ENCODE peak calls at places on chromosome 21, in five cellular contexts. One of them, this sample, is unnamed.

GRCh38 chr21:16891821-16892220 is 621.0 kb upstream of the CXADR start:
- DNase-seq in HepG2: no peak
- DNase-seq in GM12878: no peak
- DNase-seq in K562: no peak
- DNase-seq in H1: no peak
- DNase-seq in this sample: no peak

GRCh38 chr21:25898671-25899070 is 163.9 kb downstream of the GABPA start:
- DNase-seq in HepG2: no peak
- DNase-seq in GM12878: no peak
- DNase-seq in K562: no peak
- DNase-seq in H1: no peak
- DNase-seq in this sample: no peak

GRCh38 chr21:43609501-43610340 is 49.6 kb downstream of the HSF2BP start:
- DNase-seq in HepG2: peak; percentile 89
- DNase-seq in GM12878: no peak
- DNase-seq in K562: no peak
- DNase-seq in H1: no peak
- DNase-seq in this sample: peak; percentile 87

GRCh38 chr21:30194701-30195299 is 21.1 kb downstream of the CLDN8 start:
- DNase-seq in HepG2: peak; percentile 10
- DNase-seq in GM12878: no peak
- DNase-seq in K562: peak; percentile 38
- DNase-seq in H1: no peak
- DNase-seq in this sample: peak; percentile 20

GRCh38 chr21:38863843-38864363 is 58.2 kb downstream of the ETS2 start:
- DNase-seq in HepG2: no peak
- DNase-seq in GM12878: no peak
- DNase-seq in K562: no peak
- DNase-seq in H1: no peak
- DNase-seq in this sample: no peak

GRCh38 chr21:36005018-36005417 is 55.3 kb downstream of the SETD4 start:
- DNase-seq in HepG2: no peak
- DNase-seq in GM12878: no peak
- DNase-seq in K562: peak; percentile 17
- DNase-seq in H1: no peak
- DNase-seq in this sample: peak; percentile 5

GRCh38 chr21:34612557-34612956 is 2.4 kb downstream of the RCAN1 start:
- DNase-seq in HepG2: no peak
- DNase-seq in GM12878: no peak
- DNase-seq in K562: peak; percentile 35
- DNase-seq in H1: no peak
- DNase-seq in this sample: no peak

GRCh38 chr21:36698160-36699025 is 522 bp upstream of the SIM2 start:
- DNase-seq in HepG2: no peak
- DNase-seq in GM12878: no peak
- DNase-seq in K562: no peak
- DNase-seq in H1: peak; percentile 81
- DNase-seq in this sample: peak; percentile 62

GRCh38 chr21:39251326-39251725 is 62.1 kb downstream of the BRWD1 start:
- DNase-seq in HepG2: no peak
- DNase-seq in GM12878: no peak
- DNase-seq in K562: no peak
- DNase-seq in H1: no peak
- DNase-seq in this sample: no peak

GRCh38 chr21:31686272-31686913 is 26.9 kb downstream of the SOD1 start:
- DNase-seq in HepG2: no peak
- DNase-seq in GM12878: no peak
- DNase-seq in K562: no peak
- DNase-seq in H1: no peak
- DNase-seq in this sample: no peak

GRCh38 chr21:9760398-9761074 is 760.8 kb upstream of the TPTE start:
- DNase-seq in HepG2: no peak
- DNase-seq in GM12878: no peak
- DNase-seq in K562: no peak
- DNase-seq in H1: no peak
- DNase-seq in this sample: no peak

GRCh38 chr21:25188639-25189038 is 418.6 kb downstream of the MRPL39 start:
- DNase-seq in HepG2: no peak
- DNase-seq in GM12878: peak; percentile 88
- DNase-seq in K562: no peak
- DNase-seq in H1: no peak
- DNase-seq in this sample: no peak

GRCh38 chr21:44275041-44275440 is 10.6 kb upstream of the AIRE start:
- DNase-seq in HepG2: no peak
- DNase-seq in GM12878: no peak
- DNase-seq in K562: no peak
- DNase-seq in H1: no peak
- DNase-seq in this sample: no peak

GRCh38 chr21:44024895-44025353 is 12.8 kb downstream of the TRAPPC10 start:
- DNase-seq in HepG2: no peak
- DNase-seq in GM12878: no peak
- DNase-seq in K562: peak; percentile 48
- DNase-seq in H1: no peak
- DNase-seq in this sample: no peak

GRCh38 chr21:40847956-40848355 is 998 bp upstream of the DSCAM start:
- DNase-seq in HepG2: no peak
- DNase-seq in GM12878: no peak
- DNase-seq in K562: no peak
- DNase-seq in H1: no peak
- DNase-seq in this sample: no peak

GRCh38 chr21:36212513-36212780 is 55.8 kb downstream of the DOP1B start:
- DNase-seq in HepG2: no peak
- DNase-seq in GM12878: no peak
- DNase-seq in K562: no peak
- DNase-seq in H1: no peak
- DNase-seq in this sample: no peak

GRCh38 chr21:31618696-31619430 is 40.6 kb upstream of the SOD1 start:
- DNase-seq in HepG2: no peak
- DNase-seq in GM12878: no peak
- DNase-seq in K562: no peak
- DNase-seq in H1: no peak
- DNase-seq in this sample: no peak

GRCh38 chr21:39911286-39911685 is 44.0 kb downstream of the PCP4 start:
- DNase-seq in HepG2: no peak
- DNase-seq in GM12878: no peak
- DNase-seq in K562: no peak
- DNase-seq in H1: no peak
- DNase-seq in this sample: no peak

GRCh38 chr21:15992171-15992570 is 262.4 kb downstream of the USP25 start:
- DNase-seq in HepG2: no peak
- DNase-seq in GM12878: no peak
- DNase-seq in K562: no peak
- DNase-seq in H1: no peak
- DNase-seq in this sample: no peak

GRCh38 chr21:43340491-43341348 is 86.2 kb downstream of the SIK1 start:
- DNase-seq in HepG2: no peak
- DNase-seq in GM12878: no peak
- DNase-seq in K562: peak; percentile 69
- DNase-seq in H1: no peak
- DNase-seq in this sample: peak; percentile 98

GRCh38 chr21:42214921-42215320 is 4.0 kb upstream of the ABCG1 start:
- DNase-seq in HepG2: no peak
- DNase-seq in GM12878: no peak
- DNase-seq in K562: no peak
- DNase-seq in H1: no peak
- DNase-seq in this sample: no peak
- TF ChIP-seq HDAC2 in HepG2: no peak
- TF ChIP-seq HDAC2 in GM12878: no peak
- TF ChIP-seq HDAC2 in K562: no peak
- TF ChIP-seq HDAC2 in H1: no peak
- TF ChIP-seq HDAC2 in this sample: no peak

GRCh38 chr21:37817242-37817641 is 99.0 kb downstream of the KCNJ6 start:
- DNase-seq in HepG2: no peak
- DNase-seq in GM12878: no peak
- DNase-seq in K562: no peak
- DNase-seq in H1: no peak
- DNase-seq in this sample: no peak

GRCh38 chr21:37815893-37816292 is 100.4 kb downstream of the KCNJ6 start:
- DNase-seq in HepG2: no peak
- DNase-seq in GM12878: no peak
- DNase-seq in K562: no peak
- DNase-seq in H1: no peak
- DNase-seq in this sample: no peak

GRCh38 chr21:37808261-37808660 is 108.0 kb downstream of the KCNJ6 start:
- DNase-seq in HepG2: no peak
- DNase-seq in GM12878: no peak
- DNase-seq in K562: no peak
- DNase-seq in H1: no peak
- DNase-seq in this sample: no peak

GRCh38 chr21:37811711-37812110 is 104.5 kb downstream of the KCNJ6 start:
- DNase-seq in HepG2: no peak
- DNase-seq in GM12878: no peak
- DNase-seq in K562: no peak
- DNase-seq in H1: no peak
- DNase-seq in this sample: no peak
- TF ChIP-seq HDAC2 in HepG2: no peak
- TF ChIP-seq HDAC2 in GM12878: no peak
- TF ChIP-seq HDAC2 in K562: no peak
- TF ChIP-seq HDAC2 in H1: no peak
- TF ChIP-seq HDAC2 in this sample: no peak

GRCh38 chr21:14614287-14614686 is 68.2 kb upstream of the SAMSN1 start:
- DNase-seq in HepG2: no peak
- DNase-seq in GM12878: no peak
- DNase-seq in K562: no peak
- DNase-seq in H1: no peak
- DNase-seq in this sample: no peak

GRCh38 chr21:14616303-14617039 is 70.4 kb upstream of the SAMSN1 start:
- DNase-seq in HepG2: no peak
- DNase-seq in GM12878: no peak
- DNase-seq in K562: no peak
- DNase-seq in H1: no peak
- DNase-seq in this sample: no peak

GRCh38 chr21:14620152-14620551 is 74.0 kb upstream of the SAMSN1 start:
- DNase-seq in HepG2: no peak
- DNase-seq in GM12878: no peak
- DNase-seq in K562: no peak
- DNase-seq in H1: no peak
- DNase-seq in this sample: no peak

GRCh38 chr21:14617040-14617393 is 70.9 kb upstream of the SAMSN1 start:
- DNase-seq in HepG2: no peak
- DNase-seq in GM12878: no peak
- DNase-seq in K562: no peak
- DNase-seq in H1: no peak
- DNase-seq in this sample: no peak

GRCh38 chr21:14617836-14618235 is 71.7 kb upstream of the SAMSN1 start:
- DNase-seq in HepG2: no peak
- DNase-seq in GM12878: no peak
- DNase-seq in K562: no peak
- DNase-seq in H1: no peak
- DNase-seq in this sample: no peak
- TF ChIP-seq HDAC2 in HepG2: no peak
- TF ChIP-seq HDAC2 in GM12878: no peak
- TF ChIP-seq HDAC2 in K562: no peak
- TF ChIP-seq HDAC2 in H1: no peak
- TF ChIP-seq HDAC2 in this sample: no peak

GRCh38 chr21:45383615-45384201 is 21.3 kb upstream of the COL18A1 start:
- DNase-seq in HepG2: no peak
- DNase-seq in GM12878: no peak
- DNase-seq in K562: no peak
- DNase-seq in H1: no peak
- DNase-seq in this sample: no peak

GRCh38 chr21:45381865-45382697 is 22.9 kb upstream of the COL18A1 start:
- DNase-seq in HepG2: no peak
- DNase-seq in GM12878: no peak
- DNase-seq in K562: no peak
- DNase-seq in H1: no peak
- DNase-seq in this sample: no peak

GRCh38 chr21:45382698-45383000 is 22.3 kb upstream of the COL18A1 start:
- DNase-seq in HepG2: no peak
- DNase-seq in GM12878: no peak
- DNase-seq in K562: no peak
- DNase-seq in H1: no peak
- DNase-seq in this sample: no peak

GRCh38 chr21:45384656-45385548 is 20.1 kb upstream of the COL18A1 start:
- DNase-seq in HepG2: no peak
- DNase-seq in GM12878: no peak
- DNase-seq in K562: no peak
- DNase-seq in H1: no peak
- DNase-seq in this sample: no peak

GRCh38 chr21:45383111-45383614 is 21.8 kb upstream of the COL18A1 start:
- DNase-seq in HepG2: peak; percentile 57
- DNase-seq in GM12878: no peak
- DNase-seq in K562: peak; percentile 59
- DNase-seq in H1: no peak
- DNase-seq in this sample: no peak
- TF ChIP-seq HDAC2 in HepG2: no peak
- TF ChIP-seq HDAC2 in GM12878: no peak
- TF ChIP-seq HDAC2 in K562: no peak
- TF ChIP-seq HDAC2 in H1: no peak
- TF ChIP-seq HDAC2 in this sample: no peak